ENCODE peak calls at places on chromosomes 11 and 22, in four cellular contexts. One of them, this sample, is unnamed.

GRCh38 chr11:120514541-120515121 is 3.1 kb downstream of the GRIK4 start:
- DNase-seq in naive thymus-derived CD4-positive, alpha-beta T cell: no peak
- DNase-seq in CD8-positive, alpha-beta T cell: no peak
- DNase-seq in pancreas: no peak
- DNase-seq in this sample: no peak

GRCh38 chr11:68855205-68855978 is 13.7 kb upstream of the CPT1A start:
- DNase-seq in naive thymus-derived CD4-positive, alpha-beta T cell: peak
- DNase-seq in pancreas: no peak
- DNase-seq in CD8-positive, alpha-beta T cell: no peak
- DNase-seq in this sample: no peak

GRCh38 chr22:32079110-32080089 is 36.3 kb downstream of the SLC5A1 start:
- DNase-seq in pancreas: no peak
- DNase-seq in naive thymus-derived CD4-positive, alpha-beta T cell: no peak
- DNase-seq in CD8-positive, alpha-beta T cell: no peak
- DNase-seq in this sample: no peak

GRCh38 chr22:22150457-22150856 is 94.1 kb upstream of the VPREB1 start:
- DNase-seq in pancreas: no peak
- DNase-seq in CD8-positive, alpha-beta T cell: no peak
- DNase-seq in naive thymus-derived CD4-positive, alpha-beta T cell: no peak
- DNase-seq in this sample: no peak

GRCh38 chr11:69374110-69374981 is 80.4 kb downstream of the MYEOV start:
- DNase-seq in naive thymus-derived CD4-positive, alpha-beta T cell: no peak
- DNase-seq in pancreas: no peak
- DNase-seq in CD8-positive, alpha-beta T cell: no peak
- DNase-seq in this sample: no peak

GRCh38 chr11:17528906-17529813 is 15.1 kb downstream of the USH1C start:
- DNase-seq in CD8-positive, alpha-beta T cell: no peak
- DNase-seq in naive thymus-derived CD4-positive, alpha-beta T cell: no peak
- DNase-seq in pancreas: no peak
- DNase-seq in this sample: no peak

GRCh38 chr11:132685174-132685611 is 847.1 kb downstream of the OPCML start:
- DNase-seq in pancreas: no peak
- DNase-seq in naive thymus-derived CD4-positive, alpha-beta T cell: no peak
- DNase-seq in CD8-positive, alpha-beta T cell: no peak
- DNase-seq in this sample: peak

GRCh38 chr11:116731097-116731761 is 41.6 kb downstream of the BUD13 start:
- DNase-seq in pancreas: no peak
- DNase-seq in CD8-positive, alpha-beta T cell: no peak
- DNase-seq in naive thymus-derived CD4-positive, alpha-beta T cell: no peak
- DNase-seq in this sample: no peak

GRCh38 chr11:131975624-131976420 is 605.4 kb downstream of the NTM start:
- DNase-seq in pancreas: no peak
- DNase-seq in CD8-positive, alpha-beta T cell: no peak
- DNase-seq in naive thymus-derived CD4-positive, alpha-beta T cell: no peak
- DNase-seq in this sample: no peak

GRCh38 chr22:19937616-19938473 is 3.7 kb upstream of the COMT start:
- DNase-seq in pancreas: no peak
- DNase-seq in CD8-positive, alpha-beta T cell: no peak
- DNase-seq in naive thymus-derived CD4-positive, alpha-beta T cell: no peak
- DNase-seq in this sample: no peak

GRCh38 chr11:30733748-30734147 is 147.6 kb upstream of the MPPED2 start:
- DNase-seq in pancreas: no peak
- DNase-seq in naive thymus-derived CD4-positive, alpha-beta T cell: no peak
- DNase-seq in CD8-positive, alpha-beta T cell: no peak
- DNase-seq in this sample: no peak

GRCh38 chr11:116976941-116977570 is 121.2 kb downstream of the SIK3 start:
- DNase-seq in CD8-positive, alpha-beta T cell: no peak
- DNase-seq in naive thymus-derived CD4-positive, alpha-beta T cell: no peak
- DNase-seq in pancreas: no peak
- DNase-seq in this sample: no peak

GRCh38 chr11:125005491-125005890 is 51.5 kb downstream of the CCDC15 start:
- DNase-seq in naive thymus-derived CD4-positive, alpha-beta T cell: no peak
- DNase-seq in pancreas: no peak
- DNase-seq in CD8-positive, alpha-beta T cell: no peak
- DNase-seq in this sample: no peak

GRCh38 chr11:116294630-116295029 is 478.2 kb downstream of the BUD13 start:
- DNase-seq in naive thymus-derived CD4-positive, alpha-beta T cell: no peak
- DNase-seq in CD8-positive, alpha-beta T cell: no peak
- DNase-seq in pancreas: no peak
- DNase-seq in this sample: no peak

GRCh38 chr22:46909237-46910030 is 147.0 kb downstream of the TBC1D22A start:
- DNase-seq in pancreas: no peak
- DNase-seq in CD8-positive, alpha-beta T cell: no peak
- DNase-seq in naive thymus-derived CD4-positive, alpha-beta T cell: no peak
- DNase-seq in this sample: no peak

GRCh38 chr22:30872282-30873041 is 96.1 kb downstream of the MORC2 start:
- DNase-seq in pancreas: no peak
- DNase-seq in CD8-positive, alpha-beta T cell: no peak
- DNase-seq in naive thymus-derived CD4-positive, alpha-beta T cell: no peak
- DNase-seq in this sample: no peak

GRCh38 chr11:20197881-20198280 is 37.6 kb upstream of the DBX1 start:
- DNase-seq in pancreas: no peak
- DNase-seq in naive thymus-derived CD4-positive, alpha-beta T cell: no peak
- DNase-seq in CD8-positive, alpha-beta T cell: no peak
- DNase-seq in this sample: no peak

GRCh38 chr11:2542406-2542805 is 97.6 kb downstream of the KCNQ1 start:
- DNase-seq in pancreas: no peak
- DNase-seq in naive thymus-derived CD4-positive, alpha-beta T cell: no peak
- DNase-seq in CD8-positive, alpha-beta T cell: no peak
- DNase-seq in this sample: no peak

GRCh38 chr11:16043617-16044016 is 312.7 kb downstream of the SOX6 start:
- DNase-seq in naive thymus-derived CD4-positive, alpha-beta T cell: no peak
- DNase-seq in CD8-positive, alpha-beta T cell: no peak
- DNase-seq in pancreas: no peak
- DNase-seq in this sample: no peak

GRCh38 chr11:61698173-61698965 is 18.2 kb downstream of the DAGLA start:
- DNase-seq in naive thymus-derived CD4-positive, alpha-beta T cell: peak
- DNase-seq in CD8-positive, alpha-beta T cell: no peak
- DNase-seq in pancreas: no peak
- DNase-seq in this sample: peak

GRCh38 chr11:58286249-58286648 is 18.2 kb upstream of the OR10W1 start:
- DNase-seq in naive thymus-derived CD4-positive, alpha-beta T cell: no peak
- DNase-seq in CD8-positive, alpha-beta T cell: no peak
- DNase-seq in pancreas: no peak
- DNase-seq in this sample: peak

GRCh38 chr22:37965940-37966664 is 12.6 kb downstream of the POLR2F start:
- DNase-seq in CD8-positive, alpha-beta T cell: no peak
- DNase-seq in naive thymus-derived CD4-positive, alpha-beta T cell: no peak
- DNase-seq in pancreas: no peak
- DNase-seq in this sample: no peak

GRCh38 chr11:62627718-62628117 is 5.9 kb upstream of the B3GAT3 start:
- DNase-seq in naive thymus-derived CD4-positive, alpha-beta T cell: no peak
- DNase-seq in pancreas: no peak
- DNase-seq in CD8-positive, alpha-beta T cell: no peak
- DNase-seq in this sample: no peak

GRCh38 chr11:23041104-23041503 is 180.8 kb upstream of the CCDC179 start:
- DNase-seq in CD8-positive, alpha-beta T cell: no peak
- DNase-seq in naive thymus-derived CD4-positive, alpha-beta T cell: no peak
- DNase-seq in pancreas: no peak
- DNase-seq in this sample: no peak

GRCh38 chr11:113014731-113015455 is 53.7 kb downstream of the NCAM1 start:
- DNase-seq in naive thymus-derived CD4-positive, alpha-beta T cell: no peak
- DNase-seq in CD8-positive, alpha-beta T cell: no peak
- DNase-seq in pancreas: no peak
- DNase-seq in this sample: no peak

GRCh38 chr11:39678996-39679395 is 1780.5 kb downstream of the LRRC4C start:
- DNase-seq in CD8-positive, alpha-beta T cell: no peak
- DNase-seq in pancreas: no peak
- DNase-seq in naive thymus-derived CD4-positive, alpha-beta T cell: no peak
- DNase-seq in this sample: no peak

GRCh38 chr22:47174096-47174495 is 411.6 kb downstream of the TBC1D22A start:
- DNase-seq in pancreas: no peak
- DNase-seq in CD8-positive, alpha-beta T cell: no peak
- DNase-seq in naive thymus-derived CD4-positive, alpha-beta T cell: no peak
- DNase-seq in this sample: no peak

GRCh38 chr22:29314074-29314473 is 1.4 kb downstream of the RASL10A start:
- DNase-seq in naive thymus-derived CD4-positive, alpha-beta T cell: no peak
- DNase-seq in pancreas: no peak
- DNase-seq in CD8-positive, alpha-beta T cell: no peak
- DNase-seq in this sample: peak

GRCh38 chr11:59429924-59430516 is 3.8 kb upstream of the OR5A2 start:
- DNase-seq in CD8-positive, alpha-beta T cell: no peak
- DNase-seq in naive thymus-derived CD4-positive, alpha-beta T cell: peak
- DNase-seq in pancreas: peak
- DNase-seq in this sample: peak
- H3K4me3 ChIP-seq in CD8-positive, alpha-beta T cell: no peak
- H3K4me3 ChIP-seq in naive thymus-derived CD4-positive, alpha-beta T cell: no peak
- H3K4me3 ChIP-seq in pancreas: no peak
- H3K4me3 ChIP-seq in this sample: no peak

DNA sequence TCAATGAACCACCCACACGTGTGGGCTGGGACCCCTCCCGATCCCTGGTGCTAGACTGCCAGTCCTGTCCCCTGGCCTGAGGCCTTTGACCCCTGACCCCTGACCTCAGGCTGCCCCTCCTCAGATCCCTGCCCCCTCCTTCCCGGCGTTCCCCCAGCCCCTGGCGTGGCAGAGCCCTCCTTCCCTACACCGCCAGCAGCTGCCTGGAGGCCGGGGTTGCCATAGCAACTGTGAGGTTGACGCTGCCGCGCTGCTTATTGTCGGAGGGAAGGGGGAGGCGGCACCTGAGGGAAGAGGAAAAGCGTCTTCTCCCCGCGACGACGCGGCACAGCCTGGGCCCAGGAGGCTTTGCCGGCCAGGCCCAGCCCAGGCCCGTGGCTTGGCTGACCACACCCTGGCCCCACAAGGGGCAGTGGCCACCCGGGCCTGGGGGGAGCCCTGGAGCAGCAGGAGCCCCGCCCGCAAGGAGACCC is 32.6 kb downstream of the SHANK3 start:
- DNase-seq in naive thymus-derived CD4-positive, alpha-beta T cell: no peak
- DNase-seq in pancreas: peak
- DNase-seq in CD8-positive, alpha-beta T cell: no peak
- DNase-seq in this sample: peak
- H3K4me3 ChIP-seq in naive thymus-derived CD4-positive, alpha-beta T cell: no peak
- H3K4me3 ChIP-seq in pancreas: no peak
- H3K4me3 ChIP-seq in CD8-positive, alpha-beta T cell: no peak
- H3K4me3 ChIP-seq in this sample: peak

GRCh38 chr22:27370281-27370680 is 431.3 kb downstream of the MN1 start:
- DNase-seq in pancreas: no peak
- DNase-seq in CD8-positive, alpha-beta T cell: no peak
- DNase-seq in naive thymus-derived CD4-positive, alpha-beta T cell: no peak
- DNase-seq in this sample: no peak

GRCh38 chr22:27377501-27377900 is 424.1 kb downstream of the MN1 start:
- DNase-seq in CD8-positive, alpha-beta T cell: no peak
- DNase-seq in naive thymus-derived CD4-positive, alpha-beta T cell: no peak
- DNase-seq in pancreas: peak
- DNase-seq in this sample: no peak

GRCh38 chr22:27370987-27371386 is 430.6 kb downstream of the MN1 start:
- DNase-seq in pancreas: no peak
- DNase-seq in CD8-positive, alpha-beta T cell: no peak
- DNase-seq in naive thymus-derived CD4-positive, alpha-beta T cell: no peak
- DNase-seq in this sample: no peak

GRCh38 chr22:27372364-27372763 is 429.2 kb downstream of the MN1 start:
- DNase-seq in CD8-positive, alpha-beta T cell: no peak
- DNase-seq in pancreas: no peak
- DNase-seq in naive thymus-derived CD4-positive, alpha-beta T cell: no peak
- DNase-seq in this sample: no peak

DNA sequence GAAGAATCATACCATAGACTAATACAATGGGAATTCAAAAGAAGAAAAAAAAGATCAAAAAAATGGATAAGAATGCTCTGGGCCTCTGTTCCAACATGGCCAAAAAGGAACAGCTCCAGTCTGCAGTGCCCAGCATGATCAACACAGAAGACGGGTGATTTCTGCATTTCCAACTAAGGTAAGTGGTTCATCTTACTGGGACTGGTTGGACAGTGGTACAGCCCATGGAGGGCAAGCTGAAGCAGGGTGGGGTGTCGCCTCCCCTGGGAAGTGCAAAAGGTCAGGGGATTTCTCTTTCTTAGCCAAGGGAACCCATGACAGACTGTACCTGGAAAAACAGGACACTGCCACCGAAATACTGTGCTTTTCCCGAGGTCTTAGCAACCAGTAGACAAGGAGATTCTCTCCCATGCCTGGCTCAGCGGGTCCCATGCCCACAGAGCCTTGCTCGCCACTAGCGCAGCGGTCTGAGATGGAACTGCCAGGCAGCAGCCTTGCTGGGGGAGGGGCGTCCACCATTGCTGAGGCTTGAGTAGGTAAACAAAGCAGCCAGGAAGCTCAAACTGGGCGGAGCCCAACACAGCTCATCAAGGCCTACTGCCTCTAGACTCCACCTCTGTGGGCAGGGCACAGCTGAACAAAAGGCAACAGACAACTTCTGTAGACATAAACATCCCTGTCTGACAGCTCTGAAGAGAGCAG is 428.4 kb downstream of the MN1 start:
- DNase-seq in CD8-positive, alpha-beta T cell: no peak
- DNase-seq in naive thymus-derived CD4-positive, alpha-beta T cell: no peak
- DNase-seq in pancreas: peak
- DNase-seq in this sample: no peak
- H3K4me3 ChIP-seq in CD8-positive, alpha-beta T cell: no peak
- H3K4me3 ChIP-seq in naive thymus-derived CD4-positive, alpha-beta T cell: no peak
- H3K4me3 ChIP-seq in pancreas: no peak
- H3K4me3 ChIP-seq in this sample: no peak

GRCh38 chr11:44309483-44310197 is at the start of gene ALX4:
- DNase-seq in naive thymus-derived CD4-positive, alpha-beta T cell: no peak
- DNase-seq in CD8-positive, alpha-beta T cell: peak
- DNase-seq in pancreas: no peak
- DNase-seq in this sample: no peak
- H3K4me3 ChIP-seq in naive thymus-derived CD4-positive, alpha-beta T cell: no peak
- H3K4me3 ChIP-seq in CD8-positive, alpha-beta T cell: no peak
- H3K4me3 ChIP-seq in pancreas: no peak
- H3K4me3 ChIP-seq in this sample: no peak